ENCODE peak calls at places on chromosomes 3 and 15, in four cellular contexts. N is CD8-positive, alpha-beta T cell; K is tibial artery; T is A549. R is an unnamed sample.

GRCh38 chr3:67947808-67948508 is 293.5 kb upstream of the SUCLG2 start:
- DNase-seq in N (peak; percentile 64), K (no peak), T (no peak), R (no peak)

GRCh38 chr15:92455271-92455670 is 61.6 kb downstream of the ST8SIA2 start:
- DNase-seq in N (no peak), K (no peak), T (no peak), R (no peak)

GRCh38 chr3:138914870-138915502 is 32.0 kb downstream of the FOXL2 start:
- DNase-seq in N (no peak), K (no peak), T (peak; percentile 23), R (no peak)

GRCh38 chr3:126343675-126344074 is 13.5 kb downstream of the KLF15 start:
- DNase-seq in N (no peak), K (peak; percentile 19), T (no peak), R (peak; percentile 9)

GRCh38 chr3:124788254-124788745 is 58.0 kb downstream of the UMPS start:
- DNase-seq in N (no peak), K (no peak), T (no peak), R (no peak)

GRCh38 chr3:179321585-179322322 is 1.1 kb upstream of the ZNF639 start:
- DNase-seq in N (no peak), K (peak; percentile 43), T (peak; percentile 39), R (no peak)

GRCh38 chr3:50545781-50546180 is 21.8 kb downstream of the C3orf18 start:
- DNase-seq in N (no peak), K (no peak), T (no peak), R (no peak)

GRCh38 chr3:25421747-25422146 is 6.3 kb upstream of the RARB start:
- DNase-seq in N (no peak), K (no peak), T (no peak), R (no peak)

GRCh38 chr3:190036631-190037030 is 84.1 kb downstream of the P3H2 start:
- DNase-seq in N (no peak), K (no peak), T (no peak), R (no peak)

GRCh38 chr3:159929894-159930235 is 58.8 kb upstream of the IL12A start:
- DNase-seq in N (no peak), K (no peak), T (no peak), R (no peak)

GRCh38 chr3:107429330-107430181 is 52.3 kb downstream of the CCDC54 start:
- DNase-seq in N (peak; percentile 34), K (peak; percentile 69), T (peak; percentile 80), R (peak; percentile 59)

GRCh38 chr3:182800508-182800907 is 7.2 kb downstream of the ATP11B start:
- DNase-seq in N (no peak), K (no peak), T (no peak), R (no peak)

GRCh38 chr3:172846706-172847105 is 96.2 kb downstream of the ECT2 start:
- DNase-seq in N (no peak), K (no peak), T (no peak), R (no peak)

GRCh38 chr3:78659386-78659987 is 1108.3 kb downstream of the ROBO1 start:
- DNase-seq in N (no peak), K (no peak), T (no peak), R (no peak)

GRCh38 chr3:50364573-50365079 is 5.3 kb upstream of the TMEM115 start:
- DNase-seq in N (no peak), K (no peak), T (no peak), R (no peak)

GRCh38 chr3:58991623-58992022 is 58.2 kb downstream of the CFAP20DC start:
- DNase-seq in N (no peak), K (no peak), T (no peak), R (no peak)

GRCh38 chr15:46918462-46919125 is 798.7 kb upstream of the SEMA6D start:
- DNase-seq in N (no peak), K (no peak), T (no peak), R (no peak)

GRCh38 chr3:74992898-74993297 is 378.4 kb upstream of the CNTN3 start:
- DNase-seq in N (no peak), K (no peak), T (no peak), R (no peak)

GRCh38 chr3:36707623-36708409 is 56.5 kb downstream of the DCLK3 start:
- DNase-seq in N (no peak), K (no peak), T (peak; percentile 93), R (no peak)

GRCh38 chr15:68383161-68384074 is 48.5 kb downstream of the ITGA11 start:
- DNase-seq in N (peak; percentile 11), K (peak; percentile 30), T (peak; percentile 78), R (no peak)

GRCh38 chr15:64761156-64761555 is 14.2 kb downstream of the RBPMS2 start:
- DNase-seq in N (no peak), K (no peak), T (no peak), R (no peak)

GRCh38 chr3:97990624-97991277 is 18.5 kb upstream of the RIOX2 start:
- DNase-seq in N (no peak), K (no peak), T (no peak), R (no peak)

GRCh38 chr3:10370429-10370828 is 49.5 kb upstream of the SEC13 start:
- DNase-seq in N (no peak), K (no peak), T (no peak), R (no peak)

DNA sequence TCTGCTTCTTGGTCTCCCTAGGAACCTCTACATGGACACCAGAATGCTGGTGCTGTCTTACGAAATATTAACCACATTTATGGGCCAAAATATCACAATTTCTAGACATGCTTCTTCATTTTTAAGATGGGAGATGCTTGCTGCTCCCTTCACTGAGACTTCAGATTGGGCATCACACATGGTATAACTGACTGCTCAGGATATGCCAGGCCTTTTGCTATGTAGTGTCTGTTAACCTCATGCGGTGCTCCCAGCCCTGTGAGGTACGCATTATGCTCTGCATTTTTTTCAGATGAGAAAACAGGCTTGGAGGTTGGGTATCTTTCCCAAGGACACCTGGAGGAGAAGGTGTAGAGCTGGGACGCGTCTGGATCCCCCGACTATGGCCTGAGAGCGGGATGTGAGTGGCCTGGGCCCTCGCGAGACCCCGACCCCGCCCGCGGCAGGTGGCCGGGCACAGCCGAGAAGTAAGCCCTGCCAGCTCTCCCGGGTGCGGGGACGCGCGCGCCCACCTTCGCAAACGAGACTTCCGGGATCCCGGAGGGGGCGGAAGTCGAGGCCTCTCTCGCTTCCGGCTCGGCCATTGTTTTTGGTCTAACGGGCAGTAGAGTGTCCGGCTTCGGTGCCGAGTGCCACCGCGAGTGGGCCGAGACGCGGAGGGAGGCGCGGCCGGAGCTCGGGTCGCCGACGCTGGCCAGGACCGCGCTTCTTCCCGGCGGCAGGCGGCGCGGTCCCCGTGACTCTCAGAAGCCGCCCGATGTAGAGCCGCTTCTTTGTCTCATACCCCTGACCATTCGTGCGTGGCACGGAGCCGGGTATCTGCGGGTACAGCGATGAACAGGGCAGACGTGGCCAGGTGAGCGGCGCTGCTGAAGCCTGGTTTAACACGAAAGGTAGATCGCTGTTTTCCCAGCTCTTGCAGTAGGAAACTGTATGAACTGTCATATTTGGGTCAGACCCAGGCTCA is at the start of gene ZKSCAN7:
- DNase-seq in N (peak; percentile 51), K (peak; percentile 41), T (no peak), R (peak; percentile 56)
- TF ChIP-seq CTCF in N (no peak), K (no peak), T (no peak), R (no peak)

DNA sequence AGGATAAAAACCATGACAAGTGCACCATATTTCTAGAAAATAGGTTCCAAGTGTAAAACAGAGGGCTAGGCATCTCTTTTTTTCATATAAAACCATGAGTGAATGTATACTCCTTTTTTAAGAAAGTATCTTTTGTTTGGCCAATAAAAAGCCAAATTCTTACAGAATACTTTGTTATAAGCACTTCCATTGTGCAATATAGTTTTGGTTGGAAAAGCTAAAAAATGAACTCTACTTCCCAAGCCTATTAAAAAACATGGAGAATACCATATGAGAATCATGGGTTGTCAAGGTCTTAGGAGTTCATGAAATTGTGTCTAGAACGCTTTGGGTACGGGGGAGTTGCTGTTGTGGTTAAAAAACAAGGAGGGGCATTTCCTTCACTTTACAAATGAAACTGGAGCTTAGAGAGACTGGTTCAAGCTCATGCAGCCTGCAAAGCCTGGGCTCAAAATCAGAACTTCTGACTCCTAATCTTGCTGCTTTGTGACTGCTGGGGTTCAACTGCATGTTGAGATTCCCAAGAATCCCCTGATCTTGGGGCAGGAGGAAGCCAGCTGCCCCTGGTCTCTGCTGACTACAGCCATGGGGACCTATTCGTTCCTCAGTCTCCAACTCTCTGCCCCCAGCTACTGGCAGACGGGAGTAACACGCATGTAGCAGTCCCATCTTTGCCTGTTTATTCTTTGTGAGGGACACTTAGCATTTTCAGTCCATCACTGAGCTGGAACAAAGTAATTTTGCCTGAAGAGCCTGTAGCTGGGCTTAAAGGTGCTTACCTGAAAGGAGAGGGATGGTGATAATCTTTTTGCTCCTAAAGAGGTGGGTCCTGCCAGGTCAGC is 229.1 kb downstream of the CHST2 start:
- DNase-seq in N (no peak), K (no peak), T (no peak), R (no peak)
- TF ChIP-seq CTCF in N (no peak), K (no peak), T (no peak), R (no peak)

GRCh38 chr3:62574499-62574898 is 201.1 kb upstream of the FEZF2 start:
- DNase-seq in N (no peak), K (no peak), T (no peak), R (no peak)
- TF ChIP-seq CTCF in N (no peak), K (no peak), T (no peak), R (no peak)

GRCh38 chr3:43401171-43401570 is 114.8 kb downstream of the SNRK start:
- DNase-seq in N (no peak), K (no peak), T (no peak), R (no peak)

GRCh38 chr3:43400162-43400561 is 113.8 kb downstream of the SNRK start:
- DNase-seq in N (no peak), K (no peak), T (no peak), R (no peak)

GRCh38 chr3:43394071-43394501 is 107.7 kb downstream of the SNRK start:
- DNase-seq in N (no peak), K (peak; percentile 48), T (no peak), R (no peak)

DNA sequence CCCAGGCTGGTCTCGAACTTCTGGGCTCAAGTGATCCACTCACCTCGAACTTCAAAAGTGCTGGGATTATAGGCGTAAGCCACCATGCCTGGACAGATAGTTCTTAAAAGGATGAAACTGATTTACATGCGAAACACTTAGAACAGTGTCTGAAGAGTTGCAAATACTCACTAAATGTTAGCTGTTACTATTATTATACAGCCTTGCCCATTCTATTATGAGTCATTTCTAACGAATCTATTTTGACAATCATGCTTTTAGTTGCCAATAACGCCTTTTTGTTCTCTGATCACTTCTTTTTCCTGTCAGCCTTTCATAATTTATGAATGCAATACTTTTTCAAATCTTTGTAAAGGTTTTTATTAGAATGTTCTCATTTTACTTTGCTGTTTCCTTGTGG is 112.7 kb downstream of the SNRK start:
- DNase-seq in N (no peak), K (no peak), T (no peak), R (no peak)
- TF ChIP-seq CTCF in N (no peak), K (no peak), T (no peak), R (no peak)

GRCh38 chr3:87002346-87002745 is 11.4 kb upstream of the VGLL3 start:
- DNase-seq in N (no peak), K (no peak), T (no peak), R (no peak)

GRCh38 chr3:87001699-87002098 is 10.8 kb upstream of the VGLL3 start:
- DNase-seq in N (no peak), K (no peak), T (no peak), R (no peak)

DNA sequence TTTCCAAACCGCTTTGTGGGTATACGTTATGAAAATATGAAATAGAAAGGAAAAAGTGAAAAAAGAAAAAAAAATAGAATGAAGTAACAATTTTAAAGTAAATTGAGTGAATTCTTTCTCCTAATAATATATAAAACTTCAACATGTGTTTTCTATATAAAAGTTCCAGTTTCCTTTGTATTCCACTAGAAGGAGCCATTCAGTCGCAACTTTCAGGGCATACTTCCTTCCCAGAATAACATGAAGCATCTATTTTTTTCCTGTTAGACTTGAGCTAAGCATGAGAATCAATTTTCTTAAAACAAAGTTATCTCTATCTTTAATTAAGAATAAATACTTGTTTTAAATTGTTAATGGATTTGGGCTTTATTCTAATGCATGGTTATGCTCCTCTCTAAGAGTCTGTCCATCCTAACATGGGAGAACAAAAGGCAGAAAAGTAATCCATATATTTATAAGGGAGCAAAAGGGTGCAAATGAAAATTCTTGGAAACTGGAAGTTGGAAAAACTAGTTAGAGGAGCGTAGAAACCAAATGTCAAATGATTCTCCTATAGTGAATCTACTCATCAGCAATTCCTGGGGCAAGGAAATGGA is 16.0 kb upstream of the VGLL3 start:
- DNase-seq in N (no peak), K (no peak), T (no peak), R (no peak)
- TF ChIP-seq CTCF in N (no peak), K (no peak), T (peak; percentile 60), R (no peak)